ENCODE peak calls at places on chromosomes 3 and 15, in ten cellular contexts. One of them, this sample, is unnamed.

GRCh38 chr3:115547207-115547606 is 76.1 kb upstream of the GAP43 start:
- DNase-seq in CD8-positive, alpha-beta memory T cell: no peak
- DNase-seq in A549: no peak
- DNase-seq in choroid plexus epithelial cell: no peak
- DNase-seq in neural progenitor cell: no peak
- DNase-seq in AG09309: no peak
- DNase-seq in cardiac muscle cell: no peak
- DNase-seq in AG08396: no peak
- DNase-seq in neural crest cell: no peak
- DNase-seq in GM20000: no peak
- DNase-seq in this sample: no peak

GRCh38 chr15:48472756-48473155 is 141.5 kb downstream of the DUT start:
- DNase-seq in CD8-positive, alpha-beta memory T cell: no peak
- DNase-seq in A549: peak; percentile 3
- DNase-seq in choroid plexus epithelial cell: peak; percentile 65
- DNase-seq in neural progenitor cell: no peak
- DNase-seq in AG09309: no peak
- DNase-seq in cardiac muscle cell: no peak
- DNase-seq in AG08396: no peak
- DNase-seq in neural crest cell: no peak
- DNase-seq in GM20000: no peak
- DNase-seq in this sample: no peak

GRCh38 chr3:16286161-16286560 is 21.1 kb downstream of the OXNAD1 start:
- DNase-seq in CD8-positive, alpha-beta memory T cell: peak; percentile 87
- DNase-seq in A549: no peak
- DNase-seq in choroid plexus epithelial cell: no peak
- DNase-seq in neural progenitor cell: no peak
- DNase-seq in AG09309: no peak
- DNase-seq in cardiac muscle cell: no peak
- DNase-seq in AG08396: no peak
- DNase-seq in neural crest cell: no peak
- DNase-seq in GM20000: peak; percentile 39
- DNase-seq in this sample: no peak

GRCh38 chr15:55743615-55743978 is 645 bp upstream of the PRTG start:
- DNase-seq in CD8-positive, alpha-beta memory T cell: no peak
- DNase-seq in A549: no peak
- DNase-seq in choroid plexus epithelial cell: peak; percentile 9
- DNase-seq in neural progenitor cell: no peak
- DNase-seq in AG09309: no peak
- DNase-seq in cardiac muscle cell: no peak
- DNase-seq in AG08396: no peak
- DNase-seq in neural crest cell: no peak
- DNase-seq in GM20000: peak; percentile 22
- DNase-seq in this sample: no peak

GRCh38 chr3:29759443-29760033 is 478.7 kb downstream of the RBMS3 start:
- DNase-seq in CD8-positive, alpha-beta memory T cell: no peak
- DNase-seq in A549: no peak
- DNase-seq in choroid plexus epithelial cell: peak; percentile 61
- DNase-seq in neural progenitor cell: peak; percentile 71
- DNase-seq in AG09309: no peak
- DNase-seq in cardiac muscle cell: no peak
- DNase-seq in AG08396: no peak
- DNase-seq in neural crest cell: no peak
- DNase-seq in GM20000: no peak
- DNase-seq in this sample: peak; percentile 46

GRCh38 chr15:100426893-100427292 is 85.1 kb upstream of the ADAMTS17 start:
- DNase-seq in CD8-positive, alpha-beta memory T cell: no peak
- DNase-seq in A549: no peak
- DNase-seq in choroid plexus epithelial cell: no peak
- DNase-seq in neural progenitor cell: no peak
- DNase-seq in AG09309: no peak
- DNase-seq in cardiac muscle cell: no peak
- DNase-seq in AG08396: no peak
- DNase-seq in neural crest cell: no peak
- DNase-seq in GM20000: no peak
- DNase-seq in this sample: no peak

GRCh38 chr3:12557472-12558105 is 702 bp downstream of the MKRN2 start:
- DNase-seq in CD8-positive, alpha-beta memory T cell: no peak
- DNase-seq in A549: no peak
- DNase-seq in choroid plexus epithelial cell: peak; percentile 71
- DNase-seq in neural progenitor cell: no peak
- DNase-seq in AG09309: no peak
- DNase-seq in cardiac muscle cell: no peak
- DNase-seq in AG08396: peak; percentile 25
- DNase-seq in neural crest cell: no peak
- DNase-seq in GM20000: no peak
- DNase-seq in this sample: no peak

GRCh38 chr15:92625297-92625980 is 30.1 kb downstream of the FAM174B start:
- DNase-seq in CD8-positive, alpha-beta memory T cell: no peak
- DNase-seq in A549: no peak
- DNase-seq in choroid plexus epithelial cell: peak; percentile 86
- DNase-seq in neural progenitor cell: no peak
- DNase-seq in AG09309: peak; percentile 28
- DNase-seq in cardiac muscle cell: no peak
- DNase-seq in AG08396: no peak
- DNase-seq in neural crest cell: no peak
- DNase-seq in GM20000: peak; percentile 51
- DNase-seq in this sample: no peak

GRCh38 chr15:89766357-89767311 is 9.5 kb upstream of the MESP2 start:
- DNase-seq in CD8-positive, alpha-beta memory T cell: no peak
- DNase-seq in A549: no peak
- DNase-seq in choroid plexus epithelial cell: no peak
- DNase-seq in neural progenitor cell: no peak
- DNase-seq in AG09309: no peak
- DNase-seq in cardiac muscle cell: no peak
- DNase-seq in AG08396: no peak
- DNase-seq in neural crest cell: no peak
- DNase-seq in GM20000: no peak
- DNase-seq in this sample: no peak

GRCh38 chr3:168860592-168860991 is 764.9 kb upstream of the GOLIM4 start:
- DNase-seq in CD8-positive, alpha-beta memory T cell: no peak
- DNase-seq in A549: no peak
- DNase-seq in choroid plexus epithelial cell: no peak
- DNase-seq in neural progenitor cell: no peak
- DNase-seq in AG09309: no peak
- DNase-seq in cardiac muscle cell: no peak
- DNase-seq in AG08396: no peak
- DNase-seq in neural crest cell: no peak
- DNase-seq in GM20000: no peak
- DNase-seq in this sample: no peak

GRCh38 chr3:104437891-104438290 is 928.8 kb upstream of the ALCAM start:
- DNase-seq in CD8-positive, alpha-beta memory T cell: no peak
- DNase-seq in A549: no peak
- DNase-seq in choroid plexus epithelial cell: peak; percentile 87
- DNase-seq in neural progenitor cell: peak; percentile 44
- DNase-seq in AG09309: peak; percentile 8
- DNase-seq in cardiac muscle cell: no peak
- DNase-seq in AG08396: no peak
- DNase-seq in neural crest cell: no peak
- DNase-seq in GM20000: no peak
- DNase-seq in this sample: no peak

GRCh38 chr3:126828306-126828705 is 124.3 kb downstream of the CHCHD6 start:
- DNase-seq in CD8-positive, alpha-beta memory T cell: no peak
- DNase-seq in A549: no peak
- DNase-seq in choroid plexus epithelial cell: no peak
- DNase-seq in neural progenitor cell: no peak
- DNase-seq in AG09309: no peak
- DNase-seq in cardiac muscle cell: no peak
- DNase-seq in AG08396: no peak
- DNase-seq in neural crest cell: no peak
- DNase-seq in GM20000: no peak
- DNase-seq in this sample: no peak

GRCh38 chr15:65165875-65166274 is 19.3 kb downstream of the CLPX start:
- DNase-seq in CD8-positive, alpha-beta memory T cell: no peak
- DNase-seq in A549: no peak
- DNase-seq in choroid plexus epithelial cell: no peak
- DNase-seq in neural progenitor cell: no peak
- DNase-seq in AG09309: no peak
- DNase-seq in cardiac muscle cell: no peak
- DNase-seq in AG08396: no peak
- DNase-seq in neural crest cell: no peak
- DNase-seq in GM20000: no peak
- DNase-seq in this sample: no peak

GRCh38 chr15:76582550-76582949 is 246.0 kb downstream of the ISL2 start:
- DNase-seq in CD8-positive, alpha-beta memory T cell: no peak
- DNase-seq in A549: no peak
- DNase-seq in choroid plexus epithelial cell: no peak
- DNase-seq in neural progenitor cell: no peak
- DNase-seq in AG09309: no peak
- DNase-seq in cardiac muscle cell: no peak
- DNase-seq in AG08396: no peak
- DNase-seq in neural crest cell: no peak
- DNase-seq in GM20000: no peak
- DNase-seq in this sample: no peak

GRCh38 chr3:58237940-58238681 is 519 bp downstream of the ABHD6 start:
- DNase-seq in CD8-positive, alpha-beta memory T cell: no peak
- DNase-seq in A549: no peak
- DNase-seq in choroid plexus epithelial cell: no peak
- DNase-seq in neural progenitor cell: peak; percentile 58
- DNase-seq in AG09309: no peak
- DNase-seq in cardiac muscle cell: peak; percentile 40
- DNase-seq in AG08396: peak; percentile 71
- DNase-seq in neural crest cell: peak; percentile 26
- DNase-seq in GM20000: peak; percentile 38
- DNase-seq in this sample: peak; percentile 49

GRCh38 chr3:8371085-8371551 is 130.5 kb upstream of the LMCD1 start:
- DNase-seq in CD8-positive, alpha-beta memory T cell: no peak
- DNase-seq in A549: no peak
- DNase-seq in choroid plexus epithelial cell: peak; percentile 46
- DNase-seq in neural progenitor cell: no peak
- DNase-seq in AG09309: peak; percentile 61
- DNase-seq in cardiac muscle cell: no peak
- DNase-seq in AG08396: peak; percentile 28
- DNase-seq in neural crest cell: no peak
- DNase-seq in GM20000: no peak
- DNase-seq in this sample: no peak

GRCh38 chr3:171865191-171865865 is 22.2 kb downstream of the TMEM212 start:
- DNase-seq in CD8-positive, alpha-beta memory T cell: no peak
- DNase-seq in A549: no peak
- DNase-seq in choroid plexus epithelial cell: no peak
- DNase-seq in neural progenitor cell: no peak
- DNase-seq in AG09309: no peak
- DNase-seq in cardiac muscle cell: no peak
- DNase-seq in AG08396: no peak
- DNase-seq in neural crest cell: no peak
- DNase-seq in GM20000: no peak
- DNase-seq in this sample: no peak

GRCh38 chr15:28164876-28165275 is 65.8 kb upstream of the OCA2 start:
- DNase-seq in CD8-positive, alpha-beta memory T cell: no peak
- DNase-seq in A549: no peak
- DNase-seq in choroid plexus epithelial cell: no peak
- DNase-seq in neural progenitor cell: no peak
- DNase-seq in AG09309: no peak
- DNase-seq in cardiac muscle cell: no peak
- DNase-seq in AG08396: no peak
- DNase-seq in neural crest cell: no peak
- DNase-seq in GM20000: no peak
- DNase-seq in this sample: no peak